ENCODE peak calls at places on chromosomes 12 and 14, in four cellular contexts. One of them, this sample, is unnamed.

GRCh38 chr12:61857968-61858367 is 402.2 kb upstream of the USP15 start:
- DNase-seq in ascending aorta: no peak
- DNase-seq in A549: no peak
- DNase-seq in effector memory CD4-positive, alpha-beta T cell: no peak
- DNase-seq in this sample: no peak

GRCh38 chr12:92419201-92419600 is 273.6 kb upstream of the BTG1 start:
- DNase-seq in ascending aorta: no peak
- DNase-seq in A549: no peak
- DNase-seq in effector memory CD4-positive, alpha-beta T cell: no peak
- DNase-seq in this sample: no peak

GRCh38 chr14:103574104-103574503 is 11.3 kb downstream of the COA8 start:
- DNase-seq in ascending aorta: no peak
- DNase-seq in A549: no peak
- DNase-seq in effector memory CD4-positive, alpha-beta T cell: no peak
- DNase-seq in this sample: no peak

GRCh38 chr12:4118017-4118510 is 155.5 kb upstream of the CCND2 start:
- DNase-seq in ascending aorta: peak; percentile 62
- DNase-seq in A549: no peak
- DNase-seq in effector memory CD4-positive, alpha-beta T cell: no peak
- DNase-seq in this sample: peak; percentile 78

GRCh38 chr14:30610719-30611388 is 11.3 kb upstream of the SCFD1 start:
- DNase-seq in ascending aorta: no peak
- DNase-seq in A549: peak; percentile 60
- DNase-seq in effector memory CD4-positive, alpha-beta T cell: no peak
- DNase-seq in this sample: peak; percentile 34

GRCh38 chr12:42283739-42284138 is 42.2 kb downstream of the ZCRB1 start:
- DNase-seq in ascending aorta: no peak
- DNase-seq in A549: no peak
- DNase-seq in effector memory CD4-positive, alpha-beta T cell: no peak
- DNase-seq in this sample: no peak

GRCh38 chr14:51867753-51868152 is 7.3 kb downstream of the GNG2 start:
- DNase-seq in ascending aorta: no peak
- DNase-seq in A549: no peak
- DNase-seq in effector memory CD4-positive, alpha-beta T cell: no peak
- DNase-seq in this sample: no peak

GRCh38 chr12:47088021-47088944 is 8.5 kb upstream of the AMIGO2 start:
- DNase-seq in ascending aorta: no peak
- DNase-seq in A549: peak; percentile 94
- DNase-seq in effector memory CD4-positive, alpha-beta T cell: no peak
- DNase-seq in this sample: no peak

GRCh38 chr14:75805646-75806045 is 144.6 kb downstream of the TTLL5 start:
- DNase-seq in ascending aorta: no peak
- DNase-seq in A549: no peak
- DNase-seq in effector memory CD4-positive, alpha-beta T cell: no peak
- DNase-seq in this sample: no peak

GRCh38 chr14:75803768-75804167 is 142.7 kb downstream of the TTLL5 start:
- DNase-seq in ascending aorta: no peak
- DNase-seq in A549: no peak
- DNase-seq in effector memory CD4-positive, alpha-beta T cell: no peak
- DNase-seq in this sample: peak; percentile 54

GRCh38 chr14:75800792-75801191 is 139.7 kb downstream of the TTLL5 start:
- DNase-seq in ascending aorta: no peak
- DNase-seq in A549: peak; percentile 4
- DNase-seq in effector memory CD4-positive, alpha-beta T cell: no peak
- DNase-seq in this sample: no peak

GRCh38 chr14:75806247-75806876 is 145.3 kb downstream of the TTLL5 start:
- DNase-seq in ascending aorta: no peak
- DNase-seq in A549: no peak
- DNase-seq in effector memory CD4-positive, alpha-beta T cell: no peak
- DNase-seq in this sample: no peak

DNA sequence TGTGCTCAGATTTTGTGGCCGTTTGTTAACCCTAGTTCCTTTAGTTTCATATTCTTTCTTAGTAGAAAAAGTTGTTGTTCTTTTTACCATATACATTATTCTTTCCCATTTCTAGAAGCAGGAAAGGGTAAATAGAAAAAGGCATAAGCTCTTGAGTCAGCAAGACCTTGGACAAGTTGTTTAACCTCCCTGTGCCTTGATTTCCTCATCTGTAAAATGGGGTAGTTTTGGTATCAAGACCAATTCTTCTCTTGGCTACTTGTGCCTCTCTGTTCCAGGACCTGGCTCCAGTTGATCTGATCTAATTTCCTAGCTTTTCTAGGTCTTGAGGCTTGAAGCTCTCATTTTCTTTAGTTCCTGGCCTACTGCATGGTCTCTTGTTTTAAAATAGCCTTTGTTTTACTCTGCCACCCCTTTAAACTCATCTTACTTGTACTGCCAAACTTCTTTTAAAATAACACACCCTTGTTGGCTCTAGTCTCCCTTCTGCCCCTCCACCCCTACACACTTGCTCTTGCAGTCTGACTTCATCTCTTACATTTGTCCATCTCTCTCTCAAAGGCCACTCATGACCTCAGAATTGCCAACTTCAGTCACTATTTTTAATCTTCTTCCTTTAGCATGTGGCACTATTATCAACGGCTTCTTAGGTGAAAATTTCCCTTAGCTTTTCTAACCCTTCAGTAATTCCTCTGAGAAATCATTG is 143.7 kb downstream of the TTLL5 start:
- DNase-seq in ascending aorta: no peak
- DNase-seq in A549: no peak
- DNase-seq in effector memory CD4-positive, alpha-beta T cell: no peak
- DNase-seq in this sample: no peak
- H3K27ac ChIP-seq in ascending aorta: peak overlapping the region; percentile 57
- H3K27ac ChIP-seq in A549: no peak overlapping the region
- H3K27ac ChIP-seq in effector memory CD4-positive, alpha-beta T cell: no peak overlapping the region
- H3K27ac ChIP-seq in this sample: peak overlapping the region; percentile 49

DNA sequence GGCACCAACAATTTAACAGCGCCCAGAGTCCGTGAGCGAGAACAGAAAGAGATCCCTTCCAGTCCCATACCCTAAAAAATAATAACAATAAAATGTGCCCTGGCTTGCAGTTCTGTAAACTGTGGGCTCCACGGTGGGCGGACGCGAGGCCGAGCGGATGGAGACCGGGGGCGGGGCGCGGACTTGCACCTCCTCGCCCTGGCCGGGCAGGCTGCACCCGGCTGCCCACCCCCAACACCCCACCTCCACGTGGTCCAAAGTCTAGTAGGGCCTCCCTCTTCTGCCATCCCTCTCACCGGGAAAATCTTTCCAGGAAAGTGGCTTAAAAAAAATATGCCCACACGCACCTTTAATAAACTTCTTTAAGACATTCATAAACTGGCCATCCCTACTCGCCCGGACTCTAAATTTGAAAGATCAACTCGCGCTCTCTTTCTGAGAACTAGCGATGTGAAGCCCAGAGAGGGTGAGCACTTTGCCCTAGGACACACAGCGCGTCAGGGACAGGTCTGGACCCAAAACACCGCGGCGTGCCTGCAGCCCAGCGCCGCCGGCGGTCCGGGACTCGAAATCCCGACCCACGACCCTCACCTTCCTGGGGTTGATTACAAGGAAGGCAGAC is 1.8 kb upstream of the BCL11B start:
- DNase-seq in ascending aorta: peak; percentile 50
- DNase-seq in A549: peak; percentile 62
- DNase-seq in effector memory CD4-positive, alpha-beta T cell: no peak
- DNase-seq in this sample: no peak
- H3K27ac ChIP-seq in ascending aorta: no peak overlapping the region
- H3K27ac ChIP-seq in A549: peak overlapping the region; percentile 85
- H3K27ac ChIP-seq in effector memory CD4-positive, alpha-beta T cell: peak overlapping the region; percentile 11
- H3K27ac ChIP-seq in this sample: no peak overlapping the region

DNA sequence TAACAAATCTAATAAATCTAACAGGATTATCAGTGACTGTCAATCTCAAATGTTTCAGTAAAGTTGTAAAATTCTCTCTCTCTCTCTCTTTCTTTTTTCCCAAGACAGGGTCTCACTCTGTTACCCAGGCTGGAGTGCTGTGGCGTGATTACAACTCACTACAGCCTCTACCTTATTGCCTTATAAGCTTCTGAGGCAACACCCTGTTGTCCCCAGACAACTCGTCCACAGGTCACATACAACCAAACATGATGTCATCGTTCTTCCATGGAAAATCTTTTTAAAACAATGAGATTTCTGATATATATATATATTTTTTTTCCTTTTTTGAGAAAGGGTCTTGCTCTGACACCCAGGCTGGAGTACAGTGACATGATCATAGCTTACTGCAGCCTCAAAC is 151.4 kb upstream of the RGS6 start:
- DNase-seq in ascending aorta: no peak
- DNase-seq in A549: no peak
- DNase-seq in effector memory CD4-positive, alpha-beta T cell: no peak
- DNase-seq in this sample: no peak
- H3K27ac ChIP-seq in ascending aorta: no peak overlapping the region
- H3K27ac ChIP-seq in A549: no peak overlapping the region
- H3K27ac ChIP-seq in effector memory CD4-positive, alpha-beta T cell: no peak overlapping the region
- H3K27ac ChIP-seq in this sample: no peak overlapping the region

GRCh38 chr14:102508410-102508773 is 1.2 kb downstream of the ANKRD9 start:
- DNase-seq in ascending aorta: no peak
- DNase-seq in A549: peak; percentile 65
- DNase-seq in effector memory CD4-positive, alpha-beta T cell: no peak
- DNase-seq in this sample: no peak
- H3K27ac ChIP-seq in ascending aorta: peak overlapping the region; percentile 78
- H3K27ac ChIP-seq in A549: peak overlapping the region; percentile 84
- H3K27ac ChIP-seq in effector memory CD4-positive, alpha-beta T cell: no peak overlapping the region
- H3K27ac ChIP-seq in this sample: peak overlapping the region; percentile 91

GRCh38 chr12:18747960-18748359 is 10.0 kb downstream of the CAPZA3 start:
- DNase-seq in ascending aorta: no peak
- DNase-seq in A549: no peak
- DNase-seq in effector memory CD4-positive, alpha-beta T cell: no peak
- DNase-seq in this sample: no peak
- H3K27ac ChIP-seq in ascending aorta: no peak overlapping the region
- H3K27ac ChIP-seq in A549: no peak overlapping the region
- H3K27ac ChIP-seq in effector memory CD4-positive, alpha-beta T cell: no peak overlapping the region
- H3K27ac ChIP-seq in this sample: no peak overlapping the region

DNA sequence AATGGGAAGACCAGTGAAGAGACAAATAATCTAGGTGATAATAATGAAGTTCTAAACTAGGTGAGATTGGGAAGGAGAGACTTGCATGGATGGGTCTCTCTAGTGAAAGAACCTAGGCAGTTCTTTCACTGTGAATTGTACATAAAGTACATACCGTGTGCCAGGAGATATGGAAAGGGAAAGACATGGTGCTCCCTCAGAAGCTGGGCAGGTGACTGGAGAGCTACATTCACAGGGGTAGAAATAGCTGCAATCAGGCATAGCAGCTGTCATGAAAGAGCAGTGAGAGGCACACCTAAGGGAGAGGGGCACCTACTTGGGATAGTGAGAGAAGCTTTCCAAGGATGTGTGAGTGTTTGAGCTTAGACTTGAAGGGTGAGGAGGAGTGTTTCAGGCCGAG is 9.3 kb downstream of the STK38L start:
- DNase-seq in ascending aorta: no peak
- DNase-seq in A549: no peak
- DNase-seq in effector memory CD4-positive, alpha-beta T cell: no peak
- DNase-seq in this sample: no peak
- H3K27ac ChIP-seq in ascending aorta: peak overlapping the region; percentile 83
- H3K27ac ChIP-seq in A549: no peak overlapping the region
- H3K27ac ChIP-seq in effector memory CD4-positive, alpha-beta T cell: no peak overlapping the region
- H3K27ac ChIP-seq in this sample: no peak overlapping the region

DNA sequence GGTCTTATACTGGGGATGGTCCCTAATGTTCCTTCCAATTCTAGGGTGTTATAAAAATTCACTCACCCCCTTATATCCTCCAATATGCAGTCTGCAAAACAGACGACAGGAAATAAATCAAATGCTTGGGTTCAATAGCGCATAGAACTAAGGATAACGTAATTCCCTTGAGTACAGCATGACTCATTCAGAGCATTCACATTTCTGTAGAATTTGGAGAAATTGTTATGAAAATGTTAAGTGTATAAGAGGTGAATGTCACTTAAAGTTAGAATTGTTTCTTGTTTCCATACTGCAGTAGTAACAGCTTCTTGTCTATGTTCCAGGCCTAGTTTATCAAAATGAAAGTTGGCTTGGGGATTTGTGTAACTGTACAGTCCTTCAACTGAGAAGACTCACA is 271.4 kb downstream of the RPS29 start:
- DNase-seq in ascending aorta: no peak
- DNase-seq in A549: no peak
- DNase-seq in effector memory CD4-positive, alpha-beta T cell: no peak
- DNase-seq in this sample: no peak
- H3K27ac ChIP-seq in ascending aorta: no peak overlapping the region
- H3K27ac ChIP-seq in A549: no peak overlapping the region
- H3K27ac ChIP-seq in effector memory CD4-positive, alpha-beta T cell: no peak overlapping the region
- H3K27ac ChIP-seq in this sample: no peak overlapping the region

This sample was measured in right cardiac atrium.